ENCODE peak calls at places on chromosomes 7 and 10, in four cellular contexts. L is H1, Q is HCT116, W is HepG2. E is an unnamed sample.

GRCh38 chr7:129494041-129494440 is 8.3 kb upstream of the SMKR1 start:
- DNase-seq in L (no peak), Q (no peak), W (no peak), E (no peak)

GRCh38 chr7:137862964-137863363 is 16.2 kb upstream of the DGKI start:
- DNase-seq in W (no peak), L (no peak), Q (no peak), E (no peak)

GRCh38 chr7:107021600-107021999 is 22.9 kb upstream of the PRKAR2B start:
- DNase-seq in L (no peak), Q (no peak), W (no peak), E (no peak)

GRCh38 chr10:44973323-44974081 is 5.1 kb downstream of the DEPP1 start:
- DNase-seq in L (no peak), Q (no peak), W (no peak), E (no peak)

GRCh38 chr10:91385686-91386085 is 24.5 kb upstream of the HECTD2 start:
- DNase-seq in W (no peak), L (no peak), Q (no peak), E (no peak)

GRCh38 chr7:946256-946996 is 8.1 kb downstream of the ADAP1 start:
- DNase-seq in Q (no peak), L (no peak), W (no peak), E (peak; percentile 51)

GRCh38 chr10:36301539-36301938 is 659.4 kb upstream of the FZD8 start:
- DNase-seq in L (no peak), Q (no peak), W (no peak), E (no peak)

GRCh38 chr7:70104243-70104642 is 506.0 kb downstream of the AUTS2 start:
- DNase-seq in Q (no peak), L (no peak), W (no peak), E (no peak)

GRCh38 chr10:72911758-72912157 is 18.2 kb downstream of the OIT3 start:
- DNase-seq in W (no peak), Q (no peak), L (no peak), E (no peak)

GRCh38 chr7:20005081-20005480 is 212.1 kb downstream of the MACC1 start:
- DNase-seq in L (no peak), W (no peak), Q (no peak), E (no peak)

GRCh38 chr10:97911217-97911616 is 61.6 kb downstream of the GOLGA7B start:
- DNase-seq in W (no peak), L (no peak), Q (no peak), E (no peak)

GRCh38 chr7:31418928-31419327 is 78.4 kb upstream of the NEUROD6 start:
- DNase-seq in L (no peak), W (no peak), Q (no peak), E (no peak)

GRCh38 chr7:92924800-92925199 is 88.4 kb upstream of the CDK6 start:
- DNase-seq in W (no peak), L (no peak), Q (no peak), E (no peak)

GRCh38 chr10:70512149-70512611 is 33.6 kb downstream of the PALD1 start:
- DNase-seq in Q (no peak), L (no peak), W (no peak), E (no peak)

GRCh38 chr7:65430344-65431186 is 56.9 kb downstream of the ZNF92 start:
- DNase-seq in L (no peak), W (no peak), Q (no peak), E (no peak)

GRCh38 chr7:50304911-50305621 is 550 bp downstream of the IKZF1 start:
- DNase-seq in W (no peak), Q (no peak), L (no peak), E (no peak)

GRCh38 chr10:47308775-47309174 is 8.8 kb downstream of the GDF10 start:
- DNase-seq in Q (no peak), L (no peak), W (no peak), E (no peak)

GRCh38 chr10:11679946-11680345 is 62.2 kb upstream of the ECHDC3 start:
- DNase-seq in Q (no peak), W (no peak), L (no peak), E (no peak)
- H3K4me1 ChIP-seq in Q (peaks cover 18% of the 10 kb centered on the region), W (peaks cover 42% of the 10 kb centered on the region), L (no peaks in the 10 kb centered on the region), E (peaks cover 14% of the 10 kb centered on the region)

GRCh38 chr10:61936770-61937169 is 35.3 kb downstream of the ARID5B start:
- DNase-seq in Q (no peak), L (no peak), W (no peak), E (no peak)

GRCh38 chr10:61939575-61940301 is 38.2 kb downstream of the ARID5B start:
- DNase-seq in W (no peak), L (no peak), Q (no peak), E (no peak)

GRCh38 chr10:61941202-61941651 is 39.7 kb downstream of the ARID5B start:
- DNase-seq in L (no peak), W (no peak), Q (no peak), E (no peak)

GRCh38 chr10:61935085-61935484 is 33.6 kb downstream of the ARID5B start:
- DNase-seq in Q (no peak), L (no peak), W (no peak), E (no peak)

GRCh38 chr10:61937631-61938284 is 36.3 kb downstream of the ARID5B start:
- DNase-seq in L (no peak), Q (no peak), W (no peak), E (no peak)
- TF ChIP-seq POLR2AphosphoS5 in L (no peak), Q (no peak), W (no peak), E (no peak)

GRCh38 chr7:36683695-36684357 is 40.5 kb downstream of the AOAH start:
- DNase-seq in L (no peak), W (no peak), Q (no peak), E (no peak)
- TF ChIP-seq POLR2A in L (no peak), W (no peak), Q (no peak), E (no peak)

DNA sequence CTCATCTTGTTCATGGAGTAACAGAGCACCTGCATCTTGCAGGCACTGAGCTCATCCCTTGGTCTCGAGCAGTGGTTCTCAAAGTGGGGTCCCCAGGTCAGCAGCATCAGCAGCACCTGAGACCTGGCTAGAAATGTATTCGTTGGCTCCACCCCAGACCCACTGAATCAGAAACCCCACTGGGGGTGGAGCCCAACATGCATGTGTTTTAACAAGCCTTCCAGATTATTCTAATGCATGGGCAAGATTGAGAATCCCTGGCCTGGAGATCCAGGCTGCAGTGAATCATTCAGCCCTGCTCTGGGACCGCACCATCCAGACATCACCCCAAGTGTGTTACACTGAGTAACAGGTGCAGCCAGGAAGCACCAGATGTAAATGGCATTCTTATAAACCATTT is 85.1 kb upstream of the PPIF start:
- DNase-seq in W (no peak), L (no peak), Q (no peak), E (no peak)
- H3K4me1 ChIP-seq in W (peaks cover 26% of the 10 kb centered on the region), L (peaks cover 3% of the 10 kb centered on the region), Q (peaks cover 7% of the 10 kb centered on the region), E (peaks cover 46% of the 10 kb centered on the region)

GRCh38 chr10:42367532-42368230 is 270.7 kb downstream of the ZNF33B start:
- DNase-seq in W (no peak), L (no peak), Q (no peak), E (peak; percentile 89)
- TF ChIP-seq POLR2AphosphoS5 in W (no peak), L (no peak), Q (no peak), E (no peak)

GRCh38 chr10:80739328-80739727 is 201.6 kb downstream of the SH2D4B start:
- DNase-seq in L (no peak), Q (no peak), W (no peak), E (no peak)

GRCh38 chr10:80741278-80741677 is 203.6 kb downstream of the SH2D4B start:
- DNase-seq in L (no peak), W (no peak), Q (no peak), E (no peak)

GRCh38 chr10:80739963-80740715 is 202.4 kb downstream of the SH2D4B start:
- DNase-seq in W (no peak), Q (no peak), L (no peak), E (no peak)

GRCh38 chr10:80737209-80737608 is 199.5 kb downstream of the SH2D4B start:
- DNase-seq in L (no peak), W (no peak), Q (no peak), E (no peak)
- TF ChIP-seq POLR2A in L (no peak), W (no peak), Q (no peak), E (no peak)

GRCh38 chr7:155547161-155547791 is 917 bp upstream of the CNPY1 start:
- DNase-seq in W (no peak), Q (no peak), L (no peak), E (no peak)

GRCh38 chr7:155553871-155554270 is 7.5 kb upstream of the CNPY1 start:
- DNase-seq in L (no peak), Q (no peak), W (no peak), E (no peak)

GRCh38 chr7:155551785-155552611 is 5.6 kb upstream of the CNPY1 start:
- DNase-seq in L (no peak), Q (no peak), W (no peak), E (no peak)

GRCh38 chr7:155549226-155549625 is 2.9 kb upstream of the CNPY1 start:
- DNase-seq in Q (no peak), W (no peak), L (no peak), E (no peak)

GRCh38 chr7:155550916-155551315 is 4.6 kb upstream of the CNPY1 start:
- DNase-seq in Q (no peak), W (no peak), L (no peak), E (peak; percentile 68)
- H3K4me1 ChIP-seq in Q (no peaks in the 10 kb centered on the region), W (no peaks in the 10 kb centered on the region), L (no peaks in the 10 kb centered on the region), E (no peaks in the 10 kb centered on the region)

DNA sequence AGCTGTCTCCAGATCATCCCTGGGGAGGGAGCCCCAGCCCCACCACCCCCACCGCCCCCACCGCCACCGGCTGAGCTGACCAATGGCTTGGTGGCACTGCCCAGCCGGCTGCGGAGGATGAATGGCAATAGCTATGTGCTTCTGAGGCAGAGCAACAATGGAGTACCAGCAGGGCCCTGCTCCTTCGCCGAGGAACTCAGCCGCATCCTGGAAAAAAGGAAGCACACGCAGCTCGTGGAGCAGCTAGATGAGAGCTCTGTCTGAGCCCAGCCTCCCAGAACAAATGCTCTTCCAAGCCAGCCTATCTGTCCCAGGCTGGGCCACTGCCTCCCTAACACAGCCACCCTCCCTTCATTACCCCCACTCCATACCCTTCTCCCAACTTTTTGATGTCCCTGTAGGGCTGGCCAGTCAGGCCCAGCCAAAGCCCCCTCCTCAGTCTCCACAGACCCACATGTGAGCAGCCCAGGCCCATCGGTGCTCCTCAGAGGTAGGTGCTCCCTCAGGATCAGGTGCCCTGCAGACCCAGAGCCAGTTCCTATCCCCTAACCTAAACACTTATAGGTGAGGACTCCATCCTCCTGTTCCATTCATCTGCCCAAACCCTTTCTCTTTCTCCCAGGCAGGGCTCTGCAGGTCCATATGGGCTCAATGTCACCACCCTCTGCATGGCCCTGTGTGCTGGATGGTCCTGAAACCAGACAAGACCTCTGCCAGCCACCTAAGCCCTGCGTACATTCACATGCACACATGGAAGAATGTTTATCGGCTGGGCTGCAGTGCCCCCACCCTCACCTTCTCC is 3.2 kb downstream of the MRPL43 start:
- DNase-seq in L (no peak), W (no peak), Q (no peak), E (no peak)
- TF ChIP-seq POLR2AphosphoS5 in L (no peak), W (no peak), Q (peak; percentile 12), E (no peak)

GRCh38 chr10:125161570-125162139 is 1.3 kb upstream of the CTBP2 start:
- DNase-seq in L (no peak), W (no peak), Q (no peak), E (no peak)
- TF ChIP-seq POLR2A in L (no peak), W (no peak), Q (no peak), E (no peak)

GRCh38 chr10:110455440-110455839 is 42.3 kb upstream of the DUSP5 start:
- DNase-seq in W (no peak), L (no peak), Q (no peak), E (no peak)
- H3K4me1 ChIP-seq in W (peaks cover 17% of the 10 kb centered on the region), L (no peaks in the 10 kb centered on the region), Q (peaks cover 52% of the 10 kb centered on the region), E (peaks cover 8% of the 10 kb centered on the region)